ENCODE peak calls at places on chromosomes 12 and 14, in five cellular contexts. P, Q, U, O and T are unnamed samples.
A peak's percentile ranks its signal among the peaks of the same experiment; 100 is the strongest.

GRCh38 chr12:74538491-74539258 is 1.0 kb downstream of the ATXN7L3B start:
- DNase-seq in P (peak; percentile 52), Q (no peak), U (no peak), O (peak; percentile 46), T (no peak)

GRCh38 chr14:77498120-77498979 is at the start of gene ISM2:
- DNase-seq in P (no peak), Q (peak; percentile 27), U (peak; percentile 74), O (peak; percentile 17), T (no peak)

GRCh38 chr12:243381-243780 is 19.3 kb downstream of the SLC6A13 start:
- DNase-seq in P (peak; percentile 28), Q (no peak), U (no peak), O (no peak), T (no peak)

GRCh38 chr12:25594376-25594775 is 41.3 kb upstream of the LMNTD1 start:
- DNase-seq in P (no peak), Q (no peak), U (no peak), O (no peak), T (no peak)

GRCh38 chr12:121748571-121749265 is 36.2 kb downstream of the TMEM120B start:
- DNase-seq in P (peak; percentile 48), Q (peak; percentile 72), U (peak; percentile 82), O (no peak), T (peak; percentile 52)

GRCh38 chr14:91005716-91006115 is 54.7 kb downstream of the RPS6KA5 start:
- DNase-seq in P (no peak), Q (no peak), U (no peak), O (no peak), T (no peak)

GRCh38 chr14:53888535-53889386 is 67.9 kb downstream of the BMP4 start:
- DNase-seq in P (no peak), Q (no peak), U (no peak), O (no peak), T (no peak)

GRCh38 chr12:90801776-90802175 is 153.2 kb downstream of the CCER1 start:
- DNase-seq in P (no peak), Q (no peak), U (no peak), O (no peak), T (no peak)

GRCh38 chr12:109654357-109654756 is 59.3 kb upstream of the FAM222A start:
- DNase-seq in P (no peak), Q (no peak), U (no peak), O (no peak), T (no peak)

GRCh38 chr14:75232597-75232996 is 46.0 kb upstream of the FOS start:
- DNase-seq in P (peak; percentile 54), Q (no peak), U (no peak), O (peak; percentile 44), T (no peak)

GRCh38 chr12:49703647-49704137 is 3.5 kb downstream of the FMNL3 start:
- DNase-seq in P (peak; percentile 58), Q (no peak), U (peak; percentile 54), O (peak; percentile 48), T (no peak)

GRCh38 chr12:112122823-112123690 is 2.3 kb upstream of the TRAFD1 start:
- DNase-seq in P (peak; percentile 71), Q (no peak), U (peak; percentile 75), O (no peak), T (no peak)

GRCh38 chr12:5428332-5429221 is 3.3 kb upstream of the NTF3 start:
- DNase-seq in P (peak; percentile 52), Q (no peak), U (peak; percentile 65), O (no peak), T (no peak)

GRCh38 chr14:37172024-37172869 is at the start of gene SLC25A21:
- DNase-seq in P (peak; percentile 90), Q (peak; percentile 72), U (peak; percentile 88), O (no peak), T (peak; percentile 61)

GRCh38 chr12:8852119-8852518 is 29.7 kb downstream of the A2ML1 start:
- DNase-seq in P (no peak), Q (no peak), U (no peak), O (no peak), T (no peak)

GRCh38 chr12:57250956-57251355 is at the start of gene STAC3:
- DNase-seq in P (no peak), Q (peak; percentile 5), U (no peak), O (no peak), T (no peak)

GRCh38 chr12:13187399-13187798 is 9.1 kb upstream of the EMP1 start:
- DNase-seq in P (no peak), Q (no peak), U (peak; percentile 52), O (no peak), T (no peak)

GRCh38 chr14:70810621-70811020 is 1.3 kb upstream of the MAP3K9 start:
- DNase-seq in P (no peak), Q (no peak), U (no peak), O (no peak), T (no peak)

GRCh38 chr14:91796622-91797347 is 64.9 kb upstream of the CATSPERB start:
- DNase-seq in P (peak; percentile 35), Q (no peak), U (no peak), O (no peak), T (no peak)

GRCh38 chr12:124548854-124549378 is 18.5 kb downstream of the NCOR2 start:
- DNase-seq in P (no peak), Q (peak; percentile 66), U (no peak), O (no peak), T (no peak)